ENCODE peak calls at places on chromosomes 1 and 21, in seven cellular contexts. Z is A549; U is activated naive CD8-positive, alpha-beta T cell treated with anti-CD3 and anti-CD28 coated beads, Interleukin-2, amount 50 U/mL, for 24 hours; F is B cell; P is AG09319; E is activated T-cell treated with anti-CD3 and anti-CD28 coated beads, Interleukin-2, amount 50 U/mL, for 72 hours; L is lower leg skin. K is an unnamed sample.

GRCh38 chr1:8455700-8456305 is 137.9 kb downstream of the SLC45A1 start:
- DNase-seq in F (no peak), Z (no peak), E (no peak), U (no peak), L (no peak), P (no peak), K (no peak)

GRCh38 chr1:111827946-111828345 is 72.2 kb downstream of the DDX20 start:
- DNase-seq in L (no peak), Z (no peak), F (no peak), U (no peak), P (no peak), E (no peak), K (no peak)

GRCh38 chr1:165290143-165290542 is 66.4 kb downstream of the LMX1A start:
- DNase-seq in Z (no peak), L (peak), F (no peak), E (no peak), P (no peak), U (no peak), K (no peak)

GRCh38 chr1:101198842-101199636 is 37.8 kb upstream of the S1PR1 start:
- DNase-seq in L (no peak), E (peak), U (peak), Z (no peak), F (no peak), P (no peak), K (peak)

GRCh38 chr1:237004116-237004515 is at the start of gene MT1HL1:
- DNase-seq in Z (no peak), F (no peak), L (no peak), E (no peak), U (no peak), P (no peak), K (no peak)

GRCh38 chr1:36612881-36613280 is 130.2 kb upstream of the CSF3R start:
- DNase-seq in Z (no peak), F (no peak), P (no peak), E (no peak), U (no peak), L (no peak), K (no peak)

GRCh38 chr1:161119017-161119378 is 1.1 kb downstream of the NIT1 start:
- DNase-seq in P (no peak), E (peak), F (no peak), Z (no peak), U (peak), L (no peak), K (no peak)

GRCh38 chr1:183227963-183228649 is 42.0 kb downstream of the LAMC2 start:
- DNase-seq in U (peak), F (peak), L (no peak), Z (peak), P (no peak), E (peak), K (no peak)

GRCh38 chr1:40096977-40097782 is at the start of gene PPT1:
- DNase-seq in F (peak), L (peak), U (peak), E (peak), P (no peak), Z (peak), K (peak)

GRCh38 chr1:156885904-156886355 is 7.6 kb upstream of the PEAR1 start:
- DNase-seq in E (no peak), L (no peak), Z (no peak), P (no peak), F (no peak), U (no peak), K (no peak)

GRCh38 chr21:41786521-41786987 is 19.7 kb upstream of the RIPK4 start:
- DNase-seq in F (no peak), Z (no peak), U (no peak), P (peak), E (no peak), L (no peak), K (no peak)

GRCh38 chr1:42747125-42747524 is 7.1 kb upstream of the CLDN19 start:
- DNase-seq in P (no peak), L (no peak), E (peak), U (peak), Z (peak), F (peak), K (no peak)

GRCh38 chr1:67348586-67349252 is 41.0 kb downstream of the IL12RB2 start:
- DNase-seq in L (no peak), E (no peak), P (no peak), F (no peak), U (no peak), Z (no peak), K (no peak)

GRCh38 chr1:58802640-58803476 is 19.0 kb upstream of the JUN start:
- DNase-seq in Z (no peak), U (no peak), F (no peak), E (no peak), L (peak), P (no peak), K (no peak)

GRCh38 chr1:152442291-152442690 is 28.2 kb upstream of the CRNN start:
- DNase-seq in Z (no peak), F (no peak), E (no peak), U (no peak), P (no peak), L (no peak), K (no peak)

GRCh38 chr1:32900371-32900955 is 726 bp downstream of the TMEM54 start:
- DNase-seq in L (no peak), F (peak), Z (no peak), U (no peak), E (no peak), P (no peak), K (no peak)

GRCh38 chr1:87450615-87451209 is 122.0 kb downstream of the LMO4 start:
- DNase-seq in E (peak), L (no peak), P (no peak), Z (no peak), U (no peak), F (no peak), K (no peak)

GRCh38 chr1:94884101-94884875 is 42.6 kb downstream of the CNN3 start:
- DNase-seq in F (no peak), Z (no peak), U (no peak), E (no peak), L (no peak), P (no peak), K (no peak)

GRCh38 chr1:77447669-77448068 is 165.8 kb downstream of the AK5 start:
- DNase-seq in Z (no peak), P (no peak), E (no peak), U (no peak), L (no peak), F (no peak), K (no peak)

GRCh38 chr1:6688757-6689156 is 12.9 kb downstream of the DNAJC11 start:
- DNase-seq in E (no peak), F (no peak), L (no peak), Z (no peak), U (no peak), P (no peak), K (no peak)

GRCh38 chr21:33041981-33042380 is 16.2 kb downstream of the OLIG2 start:
- DNase-seq in U (no peak), P (no peak), F (no peak), E (no peak), L (no peak), Z (no peak), K (no peak)

GRCh38 chr1:6249732-6250689 is 6.0 kb downstream of the HES3 start:
- DNase-seq in L (no peak), F (peak), E (no peak), Z (no peak), P (no peak), U (no peak), K (no peak)

GRCh38 chr1:44108241-44108640 is 10.4 kb upstream of the KLF17 start:
- DNase-seq in F (no peak), U (no peak), L (no peak), P (no peak), E (no peak), Z (no peak), K (no peak)

GRCh38 chr1:26274801-26275425 is 5.0 kb upstream of the SH3BGRL3 start:
- DNase-seq in F (no peak), E (no peak), L (no peak), Z (no peak), U (peak), P (no peak), K (no peak)

GRCh38 chr1:25118554-25118953 is 113.7 kb downstream of the SYF2 start:
- DNase-seq in E (peak), Z (no peak), U (no peak), F (no peak), L (no peak), P (no peak), K (peak)

GRCh38 chr1:82927753-82928152 is 1071.2 kb downstream of the TTLL7 start:
- DNase-seq in F (no peak), L (no peak), U (no peak), Z (no peak), E (no peak), P (no peak), K (no peak)

GRCh38 chr1:159823401-159823800 is 3.3 kb upstream of the SLAMF8 start:
- DNase-seq in L (no peak), U (no peak), E (no peak), P (no peak), Z (no peak), F (no peak), K (no peak)

GRCh38 chr1:58545591-58546519 is 671 bp downstream of the OMA1 start:
- DNase-seq in U (peak), E (peak), F (peak), L (peak), P (peak), Z (peak), K (peak)

K was measured in T-helper 2 cell treated with Interferon-gamma antibody and Interleukin-4, amounts not matched to agents 5 μg/mL and 100 μg/mL, for 36 hours.